ENCODE peak calls at places on chromosomes 2 and 18, in four cellular contexts. K is DND-41, E is psoas muscle, X is upper lobe of right lung. I is an unnamed sample.

GRCh38 chr18:46374850-46375249 is 270.7 kb downstream of the HAUS1 start:
- DNase-seq in X (peak), E (no peak), K (no peak), I (no peak)

GRCh38 chr2:150028337-150028736 is 440.8 kb upstream of the MMADHC start:
- DNase-seq in E (no peak), K (no peak), X (no peak), I (no peak)

GRCh38 chr2:25960920-25961319 is 21.4 kb downstream of the KIF3C start:
- DNase-seq in E (no peak), K (no peak), X (no peak), I (no peak)

GRCh38 chr2:138757376-138757775 is 22.8 kb downstream of the NXPH2 start:
- DNase-seq in K (no peak), X (no peak), E (no peak), I (no peak)

GRCh38 chr2:64595397-64596160 is 58.1 kb downstream of the SERTAD2 start:
- DNase-seq in E (no peak), X (no peak), K (no peak), I (no peak)

GRCh38 chr2:240687741-240688562 is 3.7 kb upstream of the AQP12A start:
- DNase-seq in X (peak), K (no peak), E (no peak), I (peak)

GRCh38 chr2:163370169-163370886 is 365.5 kb downstream of the FIGN start:
- DNase-seq in X (no peak), K (no peak), E (no peak), I (no peak)

GRCh38 chr2:173059941-173060575 is 15.6 kb upstream of the MAP3K20 start:
- DNase-seq in E (no peak), K (no peak), X (no peak), I (no peak)

GRCh38 chr2:226963528-226963927 is 127.7 kb downstream of the RHBDD1 start:
- DNase-seq in K (no peak), X (no peak), E (no peak), I (no peak)

GRCh38 chr2:219728993-219729487 is 101.6 kb downstream of the SLC4A3 start:
- DNase-seq in E (no peak), X (no peak), K (no peak), I (no peak)

GRCh38 chr2:10035053-10035422 is 8.3 kb upstream of the KLF11 start:
- DNase-seq in E (no peak), X (no peak), K (no peak), I (no peak)

GRCh38 chr18:50080932-50081560 is 113.9 kb downstream of the MYO5B start:
- DNase-seq in E (no peak), K (no peak), X (no peak), I (no peak)

GRCh38 chr2:28080911-28081310 is 190.4 kb downstream of the BABAM2 start:
- DNase-seq in X (no peak), E (no peak), K (peak), I (no peak)

GRCh38 chr2:182924311-182924710 is 57.9 kb upstream of the FRZB start:
- DNase-seq in E (no peak), K (no peak), X (no peak), I (no peak)

GRCh38 chr2:128412181-128412871 is 93.7 kb upstream of the HS6ST1 start:
- DNase-seq in E (no peak), X (peak), K (peak), I (peak)

GRCh38 chr2:166060191-166060590 is 67.6 kb downstream of the SCN1A start:
- DNase-seq in X (no peak), K (no peak), E (no peak), I (no peak)

GRCh38 chr2:166239548-166239947 is 111.7 kb upstream of the SCN1A start:
- DNase-seq in K (no peak), X (no peak), E (no peak), I (no peak)

GRCh38 chr18:36662000-36662399 is 166.8 kb downstream of the TPGS2 start:
- DNase-seq in X (no peak), K (no peak), E (no peak), I (no peak)

GRCh38 chr2:61582191-61582590 is 44.0 kb upstream of the XPO1 start:
- DNase-seq in E (no peak), X (no peak), K (no peak), I (no peak)

GRCh38 chr2:43803113-43803512 is 29.3 kb downstream of the DYNC2LI1 start:
- DNase-seq in X (no peak), K (no peak), E (no peak), I (no peak)

GRCh38 chr2:234091432-234091879 is 41.0 kb downstream of the SPP2 start:
- DNase-seq in E (no peak), K (no peak), X (no peak), I (no peak)

GRCh38 chr18:39732918-39733317 is 2167.3 kb upstream of the CELF4 start:
- DNase-seq in E (no peak), K (no peak), X (no peak), I (no peak)

GRCh38 chr2:73205611-73206010 is 3.2 kb downstream of the NOTO start:
- DNase-seq in X (peak), E (no peak), K (no peak), I (no peak)

DNA sequence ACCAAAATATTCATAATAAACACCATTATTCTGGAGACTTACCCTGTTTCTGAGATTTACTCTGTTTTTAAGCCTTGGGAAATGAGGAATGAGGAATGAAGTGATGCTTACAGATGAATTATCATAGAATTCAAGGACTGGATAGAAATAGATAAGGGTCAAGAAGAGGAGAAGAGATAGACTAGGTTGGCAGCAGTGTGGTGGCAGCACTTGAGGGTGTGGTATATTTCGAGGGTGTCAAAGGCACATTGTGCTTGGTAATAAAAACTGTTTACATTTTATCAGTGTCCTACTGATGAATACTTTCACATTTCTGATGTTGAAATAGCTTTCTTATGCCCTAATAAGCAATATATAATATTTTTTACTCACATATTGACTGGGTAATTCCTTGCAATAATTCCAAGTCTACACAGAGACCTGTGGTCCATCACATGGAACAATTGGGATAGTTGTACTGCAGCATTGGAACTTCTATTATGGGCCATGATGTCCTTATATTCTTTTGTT is 3.4 kb downstream of the TFPI start:
- DNase-seq in X (no peak), K (no peak), E (no peak), I (no peak)
- H3K4me3 ChIP-seq in X (peak), K (no peak), E (peak), I (peak)

GRCh38 chr2:207819021-207819687 is 49.4 kb upstream of the FZD5 start:
- DNase-seq in X (no peak), K (no peak), E (no peak), I (no peak)
- H3K27ac ChIP-seq in X (no peak), K (no peak), E (no peak), I (no peak)

GRCh38 chr2:135985826-135986393 is 484 bp upstream of the DARS1 start:
- DNase-seq in X (no peak), K (peak), E (no peak), I (no peak)

GRCh38 chr2:135986507-135986906 is 1.1 kb upstream of the DARS1 start:
- DNase-seq in K (no peak), X (no peak), E (no peak), I (no peak)

GRCh38 chr2:135985018-135985825 is at the start of gene DARS1:
- DNase-seq in X (peak), K (peak), E (peak), I (peak)

GRCh38 chr2:135987441-135987840 is 2.0 kb upstream of the DARS1 start:
- DNase-seq in X (no peak), K (no peak), E (no peak), I (no peak)

GRCh38 chr2:135984199-135985017 is 1.0 kb downstream of the DARS1 start:
- DNase-seq in E (no peak), K (no peak), X (no peak), I (no peak)
- TF ChIP-seq CTCF in E (no peak), K (no peak), X (no peak), I (no peak)

DNA sequence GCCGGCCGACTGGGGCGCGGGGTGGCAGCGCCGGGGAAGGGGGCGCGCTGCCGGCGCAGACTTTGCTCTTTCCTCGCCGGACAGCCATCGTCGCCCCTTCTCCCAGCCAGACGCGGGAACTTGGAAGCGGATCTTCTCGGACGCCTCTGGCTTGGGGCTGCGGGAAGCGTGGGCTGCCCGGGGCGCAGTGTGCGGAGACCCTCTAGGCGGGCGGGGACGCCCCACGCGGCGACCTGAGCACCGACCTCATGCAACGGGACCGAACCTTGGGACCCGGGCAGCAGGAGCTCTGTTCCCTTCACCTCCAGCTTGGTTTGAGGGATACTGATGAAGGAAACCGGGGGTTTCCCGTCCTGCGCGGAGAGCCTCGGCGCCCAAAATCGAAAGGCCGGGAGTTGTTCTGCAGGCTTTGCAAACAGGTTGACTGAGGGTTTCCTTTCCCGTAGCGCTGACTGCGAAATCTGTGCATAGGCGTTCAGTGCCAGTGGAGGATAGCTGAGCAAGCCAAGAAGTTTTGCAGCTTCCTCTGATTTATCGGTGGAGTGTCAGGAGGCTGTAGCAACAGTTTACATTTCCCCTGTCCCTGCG is 485 bp downstream of the THSD7B start:
- DNase-seq in E (no peak), K (no peak), X (peak), I (no peak)
- H3K4me3 ChIP-seq in E (peak), K (no peak), X (peak), I (peak)

GRCh38 chr2:207154556-207155179 is 11.1 kb downstream of the KLF7 start:
- DNase-seq in X (no peak), E (no peak), K (no peak), I (no peak)

GRCh38 chr2:207155516-207155915 is 10.2 kb downstream of the KLF7 start:
- DNase-seq in X (no peak), K (no peak), E (no peak), I (no peak)

GRCh38 chr2:207150294-207150693 is 15.5 kb downstream of the KLF7 start:
- DNase-seq in X (no peak), E (no peak), K (no peak), I (no peak)

GRCh38 chr2:207156045-207156444 is 9.7 kb downstream of the KLF7 start:
- DNase-seq in E (no peak), X (no peak), K (no peak), I (no peak)

DNA sequence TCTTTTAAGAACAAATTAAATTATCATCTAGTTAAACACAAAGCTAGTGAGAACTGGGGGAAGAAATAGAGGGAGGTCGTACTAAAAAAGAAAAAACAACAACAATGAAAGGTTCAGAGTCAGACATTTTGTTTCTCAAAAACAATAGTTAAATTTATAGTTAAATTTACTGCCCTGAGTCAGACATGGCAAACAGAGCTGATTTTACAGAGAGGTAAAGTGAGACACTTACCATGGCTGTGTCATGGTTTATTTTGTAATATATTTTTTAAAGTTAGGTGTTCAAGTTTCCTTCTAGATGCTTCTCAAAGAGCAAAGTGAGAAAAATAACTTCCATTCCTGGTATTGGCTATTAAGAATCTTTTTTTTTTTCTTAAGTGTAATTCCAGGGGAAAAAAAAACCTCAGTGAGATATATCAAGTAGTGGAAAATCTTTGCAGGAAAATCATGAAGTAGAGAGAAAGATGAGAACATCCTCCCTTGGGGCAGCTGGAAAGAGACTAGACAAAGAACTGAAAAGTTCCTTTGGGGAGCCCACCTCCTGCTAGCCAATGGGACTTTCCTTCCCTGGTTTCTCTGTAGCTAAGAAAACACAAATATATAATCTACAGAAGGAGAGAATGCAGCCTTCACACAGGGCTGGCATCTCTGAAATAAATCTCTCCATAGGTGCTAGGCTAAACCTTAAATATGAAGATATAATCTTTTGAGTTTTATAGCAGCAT is 12.3 kb downstream of the KLF7 start:
- DNase-seq in X (no peak), K (no peak), E (no peak), I (no peak)
- H3K27ac ChIP-seq in X (no peak), K (no peak), E (no peak), I (peak)

GRCh38 chr2:74399785-74400184 is 19.7 kb upstream of the DCTN1 start:
- DNase-seq in E (no peak), X (no peak), K (no peak), I (no peak)
- TF ChIP-seq CTCF in E (peak), X (peak), K (peak), I (no peak)

GRCh38 chr18:72965616-72966015 is 97.8 kb upstream of the NETO1 start:
- DNase-seq in E (no peak), K (no peak), X (no peak), I (no peak)
- H3K4me3 ChIP-seq in E (no peak), K (no peak), X (no peak), I (no peak)